ENCODE peak calls at places on chromosome 5, in ten cellular contexts. Q, D, I, L, V, P, B, E, F and H are unnamed samples.

GRCh38 chr5:100840364-100840763 is 62.7 kb downstream of the ST8SIA4 start:
- DNase-seq in Q (no peak), D (no peak), I (peak), L (no peak), V (peak), P (no peak), B (no peak), E (no peak), F (peak), H (no peak)

GRCh38 chr5:96067251-96067650 is 105.6 kb upstream of the ELL2 start:
- DNase-seq in Q (no peak), D (no peak), I (peak), L (no peak), V (peak), P (no peak), B (no peak), E (no peak), F (no peak), H (no peak)

GRCh38 chr5:116520706-116521105 is 53.9 kb downstream of the SEMA6A start:
- DNase-seq in Q (no peak), D (no peak), I (no peak), L (no peak), V (no peak), P (no peak), B (no peak), E (no peak), F (no peak), H (no peak)

GRCh38 chr5:157613385-157614245 is 38.0 kb upstream of the ADAM19 start:
- DNase-seq in Q (no peak), D (no peak), I (no peak), L (no peak), V (no peak), P (no peak), B (no peak), E (no peak), F (no peak), H (no peak)

GRCh38 chr5:108143581-108143980 is 238.3 kb downstream of the FBXL17 start:
- DNase-seq in Q (no peak), D (no peak), I (peak), L (no peak), V (peak), P (no peak), B (no peak), E (no peak), F (peak), H (no peak)

GRCh38 chr5:37840036-37840909 is at the start of gene GDNF:
- DNase-seq in Q (peak), D (peak), I (no peak), L (no peak), V (peak), P (no peak), B (peak), E (peak), F (peak), H (peak)

GRCh38 chr5:151799407-151799806 is 27.7 kb downstream of the G3BP1 start:
- DNase-seq in Q (no peak), D (no peak), I (no peak), L (no peak), V (peak), P (no peak), B (no peak), E (no peak), F (peak), H (no peak)

GRCh38 chr5:20340123-20340522 is 352.1 kb upstream of the CDH18 start:
- DNase-seq in Q (no peak), D (no peak), I (no peak), L (no peak), V (no peak), P (no peak), B (no peak), E (no peak), F (no peak), H (no peak)

GRCh38 chr5:168974081-168974480 is 326.9 kb downstream of the SLIT3 start:
- DNase-seq in Q (no peak), D (no peak), I (no peak), L (no peak), V (peak), P (no peak), B (no peak), E (no peak), F (peak), H (no peak)

GRCh38 chr5:174560861-174561260 is 163.5 kb upstream of the MSX2 start:
- DNase-seq in Q (no peak), D (no peak), I (no peak), L (no peak), V (peak), P (no peak), B (no peak), E (no peak), F (no peak), H (no peak)

GRCh38 chr5:88256872-88257271 is 11.8 kb downstream of the TMEM161B start:
- DNase-seq in Q (no peak), D (no peak), I (no peak), L (no peak), V (no peak), P (no peak), B (no peak), E (peak), F (no peak), H (peak)

GRCh38 chr5:122095158-122095557 is 17.1 kb upstream of the LOX start:
- DNase-seq in Q (no peak), D (no peak), I (no peak), L (no peak), V (no peak), P (no peak), B (no peak), E (no peak), F (no peak), H (no peak)
- H3K27ac ChIP-seq in Q (no peak), D (no peak), I (no peak), L (no peak), V (no peak), P (no peak), B (no peak), E (no peak), F (no peak), H (no peak)

DNA sequence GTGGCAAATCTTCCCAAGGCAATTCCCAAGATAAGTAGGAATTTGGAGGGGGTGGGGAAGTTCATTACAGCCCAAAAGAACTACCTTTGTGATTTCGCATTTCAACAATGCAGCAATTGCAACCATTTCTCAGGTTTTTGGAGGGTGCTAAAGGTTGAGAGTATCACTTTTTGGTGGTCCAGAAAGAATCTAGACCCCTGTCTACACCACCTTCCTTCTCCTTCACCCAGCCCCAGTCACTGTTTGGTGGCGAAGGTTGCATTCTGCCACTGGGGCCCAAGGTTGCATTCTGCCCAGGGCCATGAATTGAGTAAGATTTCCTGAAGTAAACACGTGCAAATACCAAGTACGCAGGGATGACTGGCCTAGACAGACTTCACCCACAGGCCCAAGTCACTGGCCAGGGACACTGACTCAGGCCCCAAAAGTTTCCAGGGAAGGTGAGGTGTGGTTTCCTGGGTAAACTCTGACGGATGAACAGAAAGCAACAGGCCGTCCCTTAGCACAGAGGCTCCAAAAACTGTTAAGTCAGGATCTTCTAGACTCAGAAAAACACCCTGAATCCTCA is 5.7 kb downstream of the PDE6A start:
- DNase-seq in Q (no peak), D (no peak), I (peak), L (no peak), V (peak), P (no peak), B (no peak), E (no peak), F (peak), H (no peak)
- H3K27ac ChIP-seq in Q (peak), D (no peak), I (peak), L (no peak), V (peak), P (no peak), B (no peak), E (no peak), F (peak), H (no peak)

DNA sequence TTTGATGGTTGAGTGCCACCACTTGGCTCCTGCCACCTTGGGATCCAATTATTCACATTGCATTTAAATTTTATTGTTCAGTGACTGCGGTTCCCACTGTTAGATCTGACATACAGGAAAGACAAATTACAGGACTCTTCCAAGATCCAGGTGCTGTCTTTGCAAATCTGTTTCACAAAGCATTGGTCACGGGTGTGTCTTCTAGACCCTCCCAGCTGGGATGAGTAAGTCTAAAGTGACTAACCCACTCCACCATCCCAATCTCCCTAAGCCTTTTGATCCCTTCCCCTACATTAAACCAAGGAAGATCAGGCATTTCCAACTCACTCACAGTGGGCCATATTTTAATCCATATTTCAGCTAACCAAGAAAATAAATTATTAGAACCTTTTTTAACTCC is 1016.3 kb upstream of the CTNND2 start:
- DNase-seq in Q (no peak), D (no peak), I (no peak), L (no peak), V (no peak), P (no peak), B (no peak), E (no peak), F (no peak), H (no peak)
- H3K27ac ChIP-seq in Q (no peak), D (no peak), I (no peak), L (no peak), V (no peak), P (no peak), B (no peak), E (no peak), F (no peak), H (no peak)

DNA sequence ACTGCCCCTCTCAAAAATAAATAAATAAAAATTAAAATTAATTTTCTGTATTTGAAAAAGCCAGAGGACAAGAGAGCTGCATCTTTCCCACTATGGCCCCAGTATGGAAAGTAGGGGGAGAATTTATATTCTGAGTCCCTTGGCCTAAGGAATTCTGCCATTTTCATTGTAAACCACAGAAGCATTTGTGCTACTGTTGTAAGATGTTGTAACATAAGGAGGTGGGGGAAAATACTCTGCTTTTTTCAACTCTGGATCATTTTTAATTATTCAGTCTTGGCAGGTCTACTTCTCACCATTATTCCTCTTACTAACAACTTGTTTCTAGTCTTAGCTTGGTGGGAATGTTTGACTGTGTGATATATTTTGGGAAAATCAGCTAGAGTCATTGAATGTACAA is 52.3 kb upstream of the APC start:
- DNase-seq in Q (no peak), D (no peak), I (no peak), L (no peak), V (no peak), P (no peak), B (no peak), E (no peak), F (no peak), H (no peak)
- H3K27ac ChIP-seq in Q (peak), D (no peak), I (no peak), L (no peak), V (peak), P (no peak), B (peak), E (no peak), F (no peak), H (no peak)